ENCODE peak calls at places on chromosome 4, in eight cellular contexts. S is SW480; Q is ACHN; P is CD8-positive, alpha-beta memory T cell; K is HEK293T; Z is GM03348; N is brain microvascular endothelial cell; X is H4. B is an unnamed sample.

GRCh38 chr4:34893382-34893781 is 1350.9 kb downstream of the ARAP2 start:
- DNase-seq in S (no peak), Z (no peak), X (no peak), K (no peak), N (no peak), Q (no peak), P (no peak), B (no peak)

GRCh38 chr4:4334798-4335520 is 44.9 kb downstream of the ZBTB49 start:
- DNase-seq in X (peak), N (peak), S (peak), Z (peak), P (peak), K (peak), Q (peak), B (peak)

GRCh38 chr4:22345678-22346077 is 170.2 kb downstream of the ADGRA3 start:
- DNase-seq in K (no peak), N (no peak), X (no peak), S (no peak), P (no peak), Z (no peak), Q (no peak), B (no peak)

GRCh38 chr4:176810481-176811249 is 17.9 kb upstream of the VEGFC start:
- DNase-seq in N (no peak), K (no peak), Q (no peak), P (no peak), X (no peak), Z (no peak), S (no peak), B (no peak)

GRCh38 chr4:94566420-94566819 is 114.7 kb downstream of the PDLIM5 start:
- DNase-seq in Z (no peak), S (no peak), K (no peak), N (no peak), Q (no peak), P (no peak), X (no peak), B (no peak)

GRCh38 chr4:78721739-78722138 is 54.4 kb upstream of the BMP2K start:
- DNase-seq in N (no peak), Z (no peak), X (no peak), K (no peak), P (no peak), S (no peak), Q (no peak), B (no peak)

GRCh38 chr4:140176735-140177134 is 22.8 kb upstream of the MAML3 start:
- DNase-seq in Q (no peak), S (no peak), X (peak), N (peak), P (no peak), K (no peak), Z (peak), B (no peak)

GRCh38 chr4:105057370-105058096 is 89.1 kb upstream of the TET2 start:
- DNase-seq in Q (no peak), K (no peak), P (no peak), S (no peak), Z (no peak), X (peak), N (no peak), B (no peak)

GRCh38 chr4:136908122-136908521 is 624.2 kb downstream of the PCDH18 start:
- DNase-seq in S (no peak), X (no peak), Z (no peak), Q (no peak), P (no peak), K (no peak), N (no peak), B (no peak)

GRCh38 chr4:25424539-25425228 is 47.6 kb downstream of the ANAPC4 start:
- DNase-seq in Q (no peak), N (no peak), K (no peak), S (no peak), X (no peak), P (no peak), Z (no peak), B (no peak)

GRCh38 chr4:109155682-109156243 is 146.7 kb downstream of the COL25A1 start:
- DNase-seq in Q (no peak), P (no peak), K (no peak), N (no peak), S (no peak), X (no peak), Z (no peak), B (no peak)

GRCh38 chr4:3307891-3308575 is 15.2 kb downstream of the RGS12 start:
- DNase-seq in Z (no peak), Q (no peak), X (no peak), S (no peak), N (no peak), P (no peak), K (no peak), B (no peak)

GRCh38 chr4:98657531-98658286 is 702 bp downstream of the TSPAN5 start:
- DNase-seq in S (peak), P (peak), X (peak), Q (peak), Z (peak), N (peak), K (peak), B (peak)

GRCh38 chr4:10670346-10670745 is 14.2 kb downstream of the CLNK start:
- DNase-seq in Q (no peak), N (no peak), X (no peak), Z (no peak), P (no peak), S (no peak), K (no peak), B (no peak)

B was measured in SJSA1.